ENCODE peak calls at places on chromosome 2, in seven cellular contexts. One of them, this sample, is unnamed. For H3K4me1, the result is how much of the 10 kb centered on the place peaks cover.

GRCh38 chr2:240498171-240498957 is 59.4 kb downstream of the ANKMY1 start:
- DNase-seq in Peyer's patch: no peak
- DNase-seq in body of pancreas: peak
- DNase-seq in K562: no peak
- DNase-seq in GM12878: no peak
- DNase-seq in breast epithelium: peak
- DNase-seq in transverse colon: no peak
- DNase-seq in this sample: no peak

GRCh38 chr2:74919827-74920226 is 38.6 kb upstream of the POLE4 start:
- DNase-seq in Peyer's patch: peak
- DNase-seq in body of pancreas: peak
- DNase-seq in K562: peak
- DNase-seq in GM12878: no peak
- DNase-seq in breast epithelium: no peak
- DNase-seq in transverse colon: peak
- DNase-seq in this sample: peak

GRCh38 chr2:190121971-190122370 is 59.4 kb upstream of the MSTN start:
- DNase-seq in Peyer's patch: no peak
- DNase-seq in body of pancreas: no peak
- DNase-seq in K562: no peak
- DNase-seq in GM12878: peak
- DNase-seq in breast epithelium: no peak
- DNase-seq in transverse colon: no peak
- DNase-seq in this sample: no peak

GRCh38 chr2:144515694-144516416 is 4.1 kb downstream of the ZEB2 start:
- DNase-seq in Peyer's patch: peak
- DNase-seq in body of pancreas: no peak
- DNase-seq in K562: peak
- DNase-seq in GM12878: no peak
- DNase-seq in breast epithelium: no peak
- DNase-seq in transverse colon: peak
- DNase-seq in this sample: peak

GRCh38 chr2:74367789-74368188 is 12.3 kb downstream of the DCTN1 start:
- DNase-seq in Peyer's patch: no peak
- DNase-seq in body of pancreas: no peak
- DNase-seq in K562: no peak
- DNase-seq in GM12878: no peak
- DNase-seq in breast epithelium: no peak
- DNase-seq in transverse colon: no peak
- DNase-seq in this sample: no peak

GRCh38 chr2:105490956-105491355 is 92.1 kb upstream of the FHL2 start:
- DNase-seq in Peyer's patch: no peak
- DNase-seq in body of pancreas: no peak
- DNase-seq in K562: no peak
- DNase-seq in GM12878: no peak
- DNase-seq in breast epithelium: no peak
- DNase-seq in transverse colon: peak
- DNase-seq in this sample: no peak

GRCh38 chr2:230570987-230571386 is 141.7 kb upstream of the CAB39 start:
- DNase-seq in Peyer's patch: no peak
- DNase-seq in body of pancreas: no peak
- DNase-seq in K562: no peak
- DNase-seq in GM12878: no peak
- DNase-seq in breast epithelium: no peak
- DNase-seq in transverse colon: no peak
- DNase-seq in this sample: no peak

GRCh38 chr2:121567957-121568409 is 37.3 kb downstream of the RNU4ATAC start:
- DNase-seq in Peyer's patch: no peak
- DNase-seq in body of pancreas: no peak
- DNase-seq in K562: no peak
- DNase-seq in GM12878: no peak
- DNase-seq in breast epithelium: no peak
- DNase-seq in transverse colon: no peak
- DNase-seq in this sample: no peak

GRCh38 chr2:10123281-10123680 is 742 bp downstream of the RRM2 start:
- DNase-seq in Peyer's patch: no peak
- DNase-seq in body of pancreas: no peak
- DNase-seq in K562: peak
- DNase-seq in GM12878: no peak
- DNase-seq in breast epithelium: no peak
- DNase-seq in transverse colon: no peak
- DNase-seq in this sample: no peak
- H3K4me1 ChIP-seq in Peyer's patch: under half
- H3K4me1 ChIP-seq in body of pancreas: under half
- H3K4me1 ChIP-seq in K562: under half
- H3K4me1 ChIP-seq in GM12878: under half
- H3K4me1 ChIP-seq in breast epithelium: under half
- H3K4me1 ChIP-seq in transverse colon: under half
- H3K4me1 ChIP-seq in this sample: under half

DNA sequence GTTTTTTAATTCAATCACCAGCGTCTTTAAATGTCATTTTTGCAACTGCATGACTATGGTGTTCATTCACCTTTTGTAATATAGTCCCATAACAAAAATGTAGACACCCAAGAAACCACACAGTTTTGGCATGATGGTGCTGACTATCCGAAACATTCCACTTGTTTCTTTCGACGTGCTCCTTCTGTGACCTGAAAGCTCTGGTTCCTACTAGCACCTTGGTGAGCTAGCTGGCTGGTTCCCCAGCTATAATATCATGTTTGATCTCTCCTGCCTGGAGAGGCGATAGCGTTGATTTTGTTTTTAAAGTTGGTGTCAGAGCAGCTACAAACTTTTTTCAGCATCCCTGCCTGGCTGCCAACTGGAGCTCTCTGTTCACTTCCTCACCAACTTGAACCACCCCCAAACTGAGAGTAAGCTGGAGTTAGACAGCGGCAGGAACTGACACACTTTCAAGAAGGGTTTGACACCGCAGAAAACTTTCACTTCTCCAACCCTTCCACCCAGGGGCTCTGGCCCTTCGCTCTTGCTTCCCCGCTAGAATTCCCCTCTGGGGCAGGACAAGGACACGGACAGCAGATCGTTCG is 1.1 kb downstream of the ATAD2B start:
- DNase-seq in Peyer's patch: no peak
- DNase-seq in body of pancreas: peak
- DNase-seq in K562: no peak
- DNase-seq in GM12878: peak
- DNase-seq in breast epithelium: peak
- DNase-seq in transverse colon: peak
- DNase-seq in this sample: no peak
- TF ChIP-seq POLR2A in Peyer's patch: no peak
- TF ChIP-seq POLR2A in body of pancreas: no peak
- TF ChIP-seq POLR2A in K562: no peak
- TF ChIP-seq POLR2A in GM12878: peak
- TF ChIP-seq POLR2A in breast epithelium: no peak
- TF ChIP-seq POLR2A in transverse colon: peak
- TF ChIP-seq POLR2A in this sample: no peak

GRCh38 chr2:54103454-54104314 is 11.7 kb upstream of the ACYP2 start:
- DNase-seq in Peyer's patch: no peak
- DNase-seq in body of pancreas: no peak
- DNase-seq in K562: no peak
- DNase-seq in GM12878: no peak
- DNase-seq in breast epithelium: no peak
- DNase-seq in transverse colon: peak
- DNase-seq in this sample: no peak
- H3K4me1 ChIP-seq in Peyer's patch: under half
- H3K4me1 ChIP-seq in body of pancreas: under half
- H3K4me1 ChIP-seq in K562: under half
- H3K4me1 ChIP-seq in GM12878: under half
- H3K4me1 ChIP-seq in breast epithelium: under half
- H3K4me1 ChIP-seq in transverse colon: under half
- H3K4me1 ChIP-seq in this sample: under half

DNA sequence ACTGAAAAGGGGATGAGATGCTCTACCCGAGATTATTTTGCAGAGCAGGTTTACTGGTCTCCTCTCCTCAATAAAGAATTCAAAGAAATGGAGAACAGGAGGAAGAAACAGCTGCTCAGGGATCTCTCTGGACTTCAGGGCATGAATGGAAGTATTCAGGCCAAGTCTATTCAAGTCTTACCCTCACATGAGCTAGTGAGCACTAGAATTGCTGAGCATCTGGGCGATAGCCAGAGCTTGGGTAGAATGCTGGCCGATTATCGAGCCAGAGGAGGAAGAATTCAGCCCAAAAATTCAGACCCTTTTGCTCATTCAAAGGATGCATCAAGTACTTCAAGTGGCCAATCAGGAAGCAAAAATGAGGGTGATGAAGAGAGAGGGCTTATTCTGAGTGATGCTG is 60.0 kb downstream of the PIKFYVE start:
- DNase-seq in Peyer's patch: no peak
- DNase-seq in body of pancreas: no peak
- DNase-seq in K562: no peak
- DNase-seq in GM12878: no peak
- DNase-seq in breast epithelium: no peak
- DNase-seq in transverse colon: no peak
- DNase-seq in this sample: no peak
- TF ChIP-seq POLR2A in Peyer's patch: no peak
- TF ChIP-seq POLR2A in body of pancreas: no peak
- TF ChIP-seq POLR2A in K562: no peak
- TF ChIP-seq POLR2A in GM12878: no peak
- TF ChIP-seq POLR2A in breast epithelium: no peak
- TF ChIP-seq POLR2A in transverse colon: no peak
- TF ChIP-seq POLR2A in this sample: no peak

GRCh38 chr2:235532307-235532706 is 38.5 kb downstream of the AGAP1 start:
- DNase-seq in Peyer's patch: no peak
- DNase-seq in body of pancreas: no peak
- DNase-seq in K562: no peak
- DNase-seq in GM12878: no peak
- DNase-seq in breast epithelium: no peak
- DNase-seq in transverse colon: no peak
- DNase-seq in this sample: no peak

GRCh38 chr2:235535423-235536130 is 41.7 kb downstream of the AGAP1 start:
- DNase-seq in Peyer's patch: peak
- DNase-seq in body of pancreas: no peak
- DNase-seq in K562: no peak
- DNase-seq in GM12878: no peak
- DNase-seq in breast epithelium: no peak
- DNase-seq in transverse colon: no peak
- DNase-seq in this sample: peak

GRCh38 chr2:235533616-235534385 is 40.0 kb downstream of the AGAP1 start:
- DNase-seq in Peyer's patch: peak
- DNase-seq in body of pancreas: no peak
- DNase-seq in K562: no peak
- DNase-seq in GM12878: no peak
- DNase-seq in breast epithelium: no peak
- DNase-seq in transverse colon: no peak
- DNase-seq in this sample: no peak

GRCh38 chr2:235534608-235535422 is 41.0 kb downstream of the AGAP1 start:
- DNase-seq in Peyer's patch: peak
- DNase-seq in body of pancreas: no peak
- DNase-seq in K562: no peak
- DNase-seq in GM12878: no peak
- DNase-seq in breast epithelium: no peak
- DNase-seq in transverse colon: no peak
- DNase-seq in this sample: no peak

DNA sequence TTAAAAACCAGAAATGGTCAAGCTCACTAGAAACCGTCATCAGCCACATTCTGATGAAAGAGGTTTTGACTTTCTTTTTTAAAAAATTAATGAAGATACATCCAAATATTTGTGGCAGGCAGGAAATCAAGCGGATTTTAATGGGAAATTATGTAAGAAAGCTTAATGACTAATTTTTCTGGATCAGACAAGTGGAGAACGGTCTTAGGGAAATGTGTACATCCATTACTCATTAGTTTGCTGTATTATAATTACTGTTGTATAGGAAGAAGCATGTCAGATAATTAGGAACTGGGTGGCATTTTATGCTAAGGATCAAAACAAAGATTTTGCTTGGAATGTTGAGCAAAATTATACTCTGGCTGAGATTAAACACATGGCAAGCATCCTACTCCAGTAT is 39.4 kb downstream of the AGAP1 start:
- DNase-seq in Peyer's patch: no peak
- DNase-seq in body of pancreas: no peak
- DNase-seq in K562: no peak
- DNase-seq in GM12878: no peak
- DNase-seq in breast epithelium: no peak
- DNase-seq in transverse colon: no peak
- DNase-seq in this sample: no peak
- H3K4me1 ChIP-seq in Peyer's patch: under half
- H3K4me1 ChIP-seq in body of pancreas: under half
- H3K4me1 ChIP-seq in K562: under half
- H3K4me1 ChIP-seq in GM12878: under half
- H3K4me1 ChIP-seq in breast epithelium: under half
- H3K4me1 ChIP-seq in transverse colon: under half
- H3K4me1 ChIP-seq in this sample: under half

GRCh38 chr2:26245810-26246209 is 1.1 kb downstream of the HADHB start:
- DNase-seq in Peyer's patch: no peak
- DNase-seq in body of pancreas: no peak
- DNase-seq in K562: no peak
- DNase-seq in GM12878: peak
- DNase-seq in breast epithelium: no peak
- DNase-seq in transverse colon: no peak
- DNase-seq in this sample: no peak

GRCh38 chr2:26246818-26247217 is 2.1 kb downstream of the HADHB start:
- DNase-seq in Peyer's patch: no peak
- DNase-seq in body of pancreas: no peak
- DNase-seq in K562: peak
- DNase-seq in GM12878: peak
- DNase-seq in breast epithelium: no peak
- DNase-seq in transverse colon: no peak
- DNase-seq in this sample: no peak

GRCh38 chr2:26245231-26245732 is 543 bp downstream of the HADHB start:
- DNase-seq in Peyer's patch: no peak
- DNase-seq in body of pancreas: no peak
- DNase-seq in K562: peak
- DNase-seq in GM12878: peak
- DNase-seq in breast epithelium: peak
- DNase-seq in transverse colon: peak
- DNase-seq in this sample: no peak

GRCh38 chr2:26243643-26244478 is 571 bp downstream of the HADHA start:
- DNase-seq in Peyer's patch: no peak
- DNase-seq in body of pancreas: no peak
- DNase-seq in K562: no peak
- DNase-seq in GM12878: no peak
- DNase-seq in breast epithelium: no peak
- DNase-seq in transverse colon: peak
- DNase-seq in this sample: no peak

GRCh38 chr2:26244479-26245230 is at the start of the genes HADHA and HADHB:
- DNase-seq in Peyer's patch: peak
- DNase-seq in body of pancreas: peak
- DNase-seq in K562: peak
- DNase-seq in GM12878: peak
- DNase-seq in breast epithelium: peak
- DNase-seq in transverse colon: peak
- DNase-seq in this sample: peak
- TF ChIP-seq POLR2A in Peyer's patch: peak
- TF ChIP-seq POLR2A in body of pancreas: peak
- TF ChIP-seq POLR2A in K562: peak
- TF ChIP-seq POLR2A in GM12878: peak
- TF ChIP-seq POLR2A in breast epithelium: peak
- TF ChIP-seq POLR2A in transverse colon: peak
- TF ChIP-seq POLR2A in this sample: peak